ENCODE peak calls at places on chromosomes 16 and 17, in five cellular contexts. One of them, this sample, is unnamed.

GRCh38 chr16:64627781-64628180 is 494.1 kb downstream of the CDH11 start:
- DNase-seq in neural progenitor cell: no peak
- DNase-seq in A549: no peak
- DNase-seq in skeletal muscle cell: no peak
- DNase-seq in stimulated activated CD4-positive, alpha-beta T cell treated with anti-CD3 and anti-CD28 coated beads, Interleukin-1b, Interleukin-23, amount 100 ng/mL, for 24 hours: no peak
- DNase-seq in this sample: no peak

GRCh38 chr17:11384131-11384530 is 143.1 kb downstream of the SHISA6 start:
- DNase-seq in neural progenitor cell: no peak
- DNase-seq in A549: no peak
- DNase-seq in skeletal muscle cell: no peak
- DNase-seq in stimulated activated CD4-positive, alpha-beta T cell treated with anti-CD3 and anti-CD28 coated beads, Interleukin-1b, Interleukin-23, amount 100 ng/mL, for 24 hours: no peak
- DNase-seq in this sample: no peak

GRCh38 chr17:31558748-31559646 is 167.5 kb downstream of the RAB11FIP4 start:
- DNase-seq in neural progenitor cell: peak
- DNase-seq in A549: peak
- DNase-seq in skeletal muscle cell: no peak
- DNase-seq in stimulated activated CD4-positive, alpha-beta T cell treated with anti-CD3 and anti-CD28 coated beads, Interleukin-1b, Interleukin-23, amount 100 ng/mL, for 24 hours: peak
- DNase-seq in this sample: peak

GRCh38 chr16:85200471-85201278 is 88.4 kb upstream of the CIBAR2 start:
- DNase-seq in neural progenitor cell: no peak
- DNase-seq in A549: no peak
- DNase-seq in skeletal muscle cell: no peak
- DNase-seq in stimulated activated CD4-positive, alpha-beta T cell treated with anti-CD3 and anti-CD28 coated beads, Interleukin-1b, Interleukin-23, amount 100 ng/mL, for 24 hours: no peak
- DNase-seq in this sample: no peak

GRCh38 chr16:68645494-68646388 is 631 bp downstream of the CDH3 start:
- DNase-seq in neural progenitor cell: peak
- DNase-seq in A549: no peak
- DNase-seq in skeletal muscle cell: no peak
- DNase-seq in stimulated activated CD4-positive, alpha-beta T cell treated with anti-CD3 and anti-CD28 coated beads, Interleukin-1b, Interleukin-23, amount 100 ng/mL, for 24 hours: no peak
- DNase-seq in this sample: peak

GRCh38 chr16:85989863-85990643 is 91.1 kb downstream of the IRF8 start:
- DNase-seq in neural progenitor cell: no peak
- DNase-seq in A549: no peak
- DNase-seq in skeletal muscle cell: no peak
- DNase-seq in stimulated activated CD4-positive, alpha-beta T cell treated with anti-CD3 and anti-CD28 coated beads, Interleukin-1b, Interleukin-23, amount 100 ng/mL, for 24 hours: no peak
- DNase-seq in this sample: no peak

GRCh38 chr17:40251576-40251975 is 32.5 kb downstream of the WIPF2 start:
- DNase-seq in neural progenitor cell: no peak
- DNase-seq in A549: peak
- DNase-seq in skeletal muscle cell: peak
- DNase-seq in stimulated activated CD4-positive, alpha-beta T cell treated with anti-CD3 and anti-CD28 coated beads, Interleukin-1b, Interleukin-23, amount 100 ng/mL, for 24 hours: no peak
- DNase-seq in this sample: no peak

GRCh38 chr17:81384929-81385319 is 10.3 kb upstream of the BAHCC1 start:
- DNase-seq in neural progenitor cell: no peak
- DNase-seq in A549: no peak
- DNase-seq in skeletal muscle cell: no peak
- DNase-seq in stimulated activated CD4-positive, alpha-beta T cell treated with anti-CD3 and anti-CD28 coated beads, Interleukin-1b, Interleukin-23, amount 100 ng/mL, for 24 hours: no peak
- DNase-seq in this sample: peak

GRCh38 chr16:70159355-70160348 is 13.9 kb upstream of the CLEC18C start:
- DNase-seq in neural progenitor cell: no peak
- DNase-seq in A549: no peak
- DNase-seq in skeletal muscle cell: no peak
- DNase-seq in stimulated activated CD4-positive, alpha-beta T cell treated with anti-CD3 and anti-CD28 coated beads, Interleukin-1b, Interleukin-23, amount 100 ng/mL, for 24 hours: no peak
- DNase-seq in this sample: no peak

GRCh38 chr16:81431554-81432353 is 12.9 kb upstream of the CMIP start:
- DNase-seq in neural progenitor cell: peak
- DNase-seq in A549: no peak
- DNase-seq in skeletal muscle cell: peak
- DNase-seq in stimulated activated CD4-positive, alpha-beta T cell treated with anti-CD3 and anti-CD28 coated beads, Interleukin-1b, Interleukin-23, amount 100 ng/mL, for 24 hours: no peak
- DNase-seq in this sample: peak

GRCh38 chr17:36675250-36675649 is 73.9 kb downstream of the MRM1 start:
- DNase-seq in neural progenitor cell: no peak
- DNase-seq in A549: no peak
- DNase-seq in skeletal muscle cell: no peak
- DNase-seq in stimulated activated CD4-positive, alpha-beta T cell treated with anti-CD3 and anti-CD28 coated beads, Interleukin-1b, Interleukin-23, amount 100 ng/mL, for 24 hours: no peak
- DNase-seq in this sample: no peak

GRCh38 chr16:69405757-69406156 is 18.7 kb upstream of the CYB5B start:
- DNase-seq in neural progenitor cell: no peak
- DNase-seq in A549: no peak
- DNase-seq in skeletal muscle cell: no peak
- DNase-seq in stimulated activated CD4-positive, alpha-beta T cell treated with anti-CD3 and anti-CD28 coated beads, Interleukin-1b, Interleukin-23, amount 100 ng/mL, for 24 hours: no peak
- DNase-seq in this sample: no peak

GRCh38 chr17:47644324-47644723 is 5.4 kb upstream of the KPNB1 start:
- DNase-seq in neural progenitor cell: no peak
- DNase-seq in A549: no peak
- DNase-seq in skeletal muscle cell: no peak
- DNase-seq in stimulated activated CD4-positive, alpha-beta T cell treated with anti-CD3 and anti-CD28 coated beads, Interleukin-1b, Interleukin-23, amount 100 ng/mL, for 24 hours: no peak
- DNase-seq in this sample: no peak

GRCh38 chr17:72193395-72194106 is 72.7 kb downstream of the SOX9 start:
- DNase-seq in neural progenitor cell: no peak
- DNase-seq in A549: no peak
- DNase-seq in skeletal muscle cell: peak
- DNase-seq in stimulated activated CD4-positive, alpha-beta T cell treated with anti-CD3 and anti-CD28 coated beads, Interleukin-1b, Interleukin-23, amount 100 ng/mL, for 24 hours: no peak
- DNase-seq in this sample: no peak

GRCh38 chr17:70314096-70314495 is 144.8 kb downstream of the KCNJ2 start:
- DNase-seq in neural progenitor cell: no peak
- DNase-seq in A549: no peak
- DNase-seq in skeletal muscle cell: peak
- DNase-seq in stimulated activated CD4-positive, alpha-beta T cell treated with anti-CD3 and anti-CD28 coated beads, Interleukin-1b, Interleukin-23, amount 100 ng/mL, for 24 hours: no peak
- DNase-seq in this sample: no peak

GRCh38 chr16:1980026-1980769 is 1.1 kb downstream of the NOXO1 start:
- DNase-seq in neural progenitor cell: peak
- DNase-seq in A549: no peak
- DNase-seq in skeletal muscle cell: no peak
- DNase-seq in stimulated activated CD4-positive, alpha-beta T cell treated with anti-CD3 and anti-CD28 coated beads, Interleukin-1b, Interleukin-23, amount 100 ng/mL, for 24 hours: no peak
- DNase-seq in this sample: no peak

GRCh38 chr16:75457485-75458021 is 6.9 kb downstream of the TMEM170A start:
- DNase-seq in neural progenitor cell: no peak
- DNase-seq in A549: no peak
- DNase-seq in skeletal muscle cell: no peak
- DNase-seq in stimulated activated CD4-positive, alpha-beta T cell treated with anti-CD3 and anti-CD28 coated beads, Interleukin-1b, Interleukin-23, amount 100 ng/mL, for 24 hours: no peak
- DNase-seq in this sample: no peak

GRCh38 chr17:36856921-36857381 is 80.3 kb upstream of the LHX1 start:
- DNase-seq in neural progenitor cell: no peak
- DNase-seq in A549: no peak
- DNase-seq in skeletal muscle cell: no peak
- DNase-seq in stimulated activated CD4-positive, alpha-beta T cell treated with anti-CD3 and anti-CD28 coated beads, Interleukin-1b, Interleukin-23, amount 100 ng/mL, for 24 hours: no peak
- DNase-seq in this sample: no peak

GRCh38 chr16:89155184-89155679 is 16.3 kb upstream of the CDH15 start:
- DNase-seq in neural progenitor cell: no peak
- DNase-seq in A549: no peak
- DNase-seq in skeletal muscle cell: peak
- DNase-seq in stimulated activated CD4-positive, alpha-beta T cell treated with anti-CD3 and anti-CD28 coated beads, Interleukin-1b, Interleukin-23, amount 100 ng/mL, for 24 hours: no peak
- DNase-seq in this sample: peak

GRCh38 chr16:88691924-88692560 is 5.7 kb upstream of the SNAI3 start:
- DNase-seq in neural progenitor cell: no peak
- DNase-seq in A549: no peak
- DNase-seq in skeletal muscle cell: no peak
- DNase-seq in stimulated activated CD4-positive, alpha-beta T cell treated with anti-CD3 and anti-CD28 coated beads, Interleukin-1b, Interleukin-23, amount 100 ng/mL, for 24 hours: no peak
- DNase-seq in this sample: no peak

GRCh38 chr16:24286713-24287405 is 30.7 kb downstream of the CACNG3 start:
- DNase-seq in neural progenitor cell: no peak
- DNase-seq in A549: no peak
- DNase-seq in skeletal muscle cell: no peak
- DNase-seq in stimulated activated CD4-positive, alpha-beta T cell treated with anti-CD3 and anti-CD28 coated beads, Interleukin-1b, Interleukin-23, amount 100 ng/mL, for 24 hours: no peak
- DNase-seq in this sample: peak

GRCh38 chr17:74758846-74759163 is 10.4 kb downstream of the NHERF1 start:
- DNase-seq in neural progenitor cell: no peak
- DNase-seq in A549: peak
- DNase-seq in skeletal muscle cell: no peak
- DNase-seq in stimulated activated CD4-positive, alpha-beta T cell treated with anti-CD3 and anti-CD28 coated beads, Interleukin-1b, Interleukin-23, amount 100 ng/mL, for 24 hours: no peak
- DNase-seq in this sample: no peak

GRCh38 chr16:2325181-2325580 is 15.3 kb downstream of the ABCA3 start:
- DNase-seq in neural progenitor cell: no peak
- DNase-seq in A549: no peak
- DNase-seq in skeletal muscle cell: no peak
- DNase-seq in stimulated activated CD4-positive, alpha-beta T cell treated with anti-CD3 and anti-CD28 coated beads, Interleukin-1b, Interleukin-23, amount 100 ng/mL, for 24 hours: no peak
- DNase-seq in this sample: no peak

GRCh38 chr17:42296012-42296411 is 7.7 kb downstream of the STAT5A start:
- DNase-seq in neural progenitor cell: no peak
- DNase-seq in A549: no peak
- DNase-seq in skeletal muscle cell: no peak
- DNase-seq in stimulated activated CD4-positive, alpha-beta T cell treated with anti-CD3 and anti-CD28 coated beads, Interleukin-1b, Interleukin-23, amount 100 ng/mL, for 24 hours: no peak
- DNase-seq in this sample: no peak

GRCh38 chr16:2515180-2515803 is 1.5 kb downstream of the ATP6V0C start:
- DNase-seq in neural progenitor cell: no peak
- DNase-seq in A549: no peak
- DNase-seq in skeletal muscle cell: no peak
- DNase-seq in stimulated activated CD4-positive, alpha-beta T cell treated with anti-CD3 and anti-CD28 coated beads, Interleukin-1b, Interleukin-23, amount 100 ng/mL, for 24 hours: no peak
- DNase-seq in this sample: peak

GRCh38 chr16:4847774-4848587 is 700 bp downstream of the UBN1 start:
- DNase-seq in neural progenitor cell: peak
- DNase-seq in A549: peak
- DNase-seq in skeletal muscle cell: peak
- DNase-seq in stimulated activated CD4-positive, alpha-beta T cell treated with anti-CD3 and anti-CD28 coated beads, Interleukin-1b, Interleukin-23, amount 100 ng/mL, for 24 hours: peak
- DNase-seq in this sample: peak